ENCODE peak calls at places on chromosome 13, in ten cellular contexts. One of them, this sample, is unnamed.
A peak's percentile ranks its signal among the peaks of the same experiment; 100 is the strongest.

GRCh38 chr13:23674795-23675640 is 104.8 kb downstream of the TNFRSF19 start:
- DNase-seq in psoas muscle: no peak
- DNase-seq in astrocyte of the cerebellum: peak; percentile 62
- DNase-seq in pancreas: no peak
- DNase-seq in choroid plexus epithelial cell: peak; percentile 79
- DNase-seq in H9: no peak
- DNase-seq in IMR-90: peak; percentile 99
- DNase-seq in brain microvascular endothelial cell: peak; percentile 90
- DNase-seq in AG04450: peak; percentile 92
- DNase-seq in fibroblast of the aortic adventitia: peak; percentile 88
- DNase-seq in this sample: peak; percentile 79

GRCh38 chr13:25372275-25373081 is 704 bp downstream of the ATP8A2 start:
- DNase-seq in psoas muscle: no peak
- DNase-seq in astrocyte of the cerebellum: no peak
- DNase-seq in pancreas: no peak
- DNase-seq in choroid plexus epithelial cell: no peak
- DNase-seq in H9: peak; percentile 52
- DNase-seq in IMR-90: no peak
- DNase-seq in brain microvascular endothelial cell: no peak
- DNase-seq in AG04450: no peak
- DNase-seq in fibroblast of the aortic adventitia: no peak
- DNase-seq in this sample: no peak

GRCh38 chr13:110407021-110407420 is 99.9 kb downstream of the COL4A2 start:
- DNase-seq in psoas muscle: no peak
- DNase-seq in astrocyte of the cerebellum: no peak
- DNase-seq in pancreas: no peak
- DNase-seq in choroid plexus epithelial cell: no peak
- DNase-seq in H9: no peak
- DNase-seq in IMR-90: no peak
- DNase-seq in brain microvascular endothelial cell: no peak
- DNase-seq in AG04450: no peak
- DNase-seq in fibroblast of the aortic adventitia: no peak
- DNase-seq in this sample: no peak

GRCh38 chr13:40536443-40537113 is 129.9 kb downstream of the FOXO1 start:
- DNase-seq in psoas muscle: peak; percentile 83
- DNase-seq in astrocyte of the cerebellum: no peak
- DNase-seq in pancreas: peak; percentile 93
- DNase-seq in choroid plexus epithelial cell: no peak
- DNase-seq in H9: no peak
- DNase-seq in IMR-90: no peak
- DNase-seq in brain microvascular endothelial cell: no peak
- DNase-seq in AG04450: no peak
- DNase-seq in fibroblast of the aortic adventitia: no peak
- DNase-seq in this sample: no peak

GRCh38 chr13:44393391-44393790 is 19.8 kb downstream of the SERP2 start:
- DNase-seq in psoas muscle: no peak
- DNase-seq in astrocyte of the cerebellum: peak; percentile 54
- DNase-seq in pancreas: peak; percentile 9
- DNase-seq in choroid plexus epithelial cell: peak; percentile 52
- DNase-seq in H9: no peak
- DNase-seq in IMR-90: no peak
- DNase-seq in brain microvascular endothelial cell: no peak
- DNase-seq in AG04450: no peak
- DNase-seq in fibroblast of the aortic adventitia: no peak
- DNase-seq in this sample: no peak

GRCh38 chr13:112136095-112136494 is 69.1 kb downstream of the SOX1 start:
- DNase-seq in psoas muscle: no peak
- DNase-seq in astrocyte of the cerebellum: no peak
- DNase-seq in pancreas: no peak
- DNase-seq in choroid plexus epithelial cell: no peak
- DNase-seq in H9: no peak
- DNase-seq in IMR-90: no peak
- DNase-seq in brain microvascular endothelial cell: no peak
- DNase-seq in AG04450: no peak
- DNase-seq in fibroblast of the aortic adventitia: no peak
- DNase-seq in this sample: no peak

GRCh38 chr13:28564030-28564429 is 69.1 kb upstream of the FLT1 start:
- DNase-seq in psoas muscle: no peak
- DNase-seq in astrocyte of the cerebellum: no peak
- DNase-seq in pancreas: no peak
- DNase-seq in choroid plexus epithelial cell: no peak
- DNase-seq in H9: no peak
- DNase-seq in IMR-90: no peak
- DNase-seq in brain microvascular endothelial cell: no peak
- DNase-seq in AG04450: no peak
- DNase-seq in fibroblast of the aortic adventitia: no peak
- DNase-seq in this sample: no peak

GRCh38 chr13:43895940-43896339 is 16.2 kb downstream of the LACC1 start:
- DNase-seq in psoas muscle: no peak
- DNase-seq in astrocyte of the cerebellum: no peak
- DNase-seq in pancreas: no peak
- DNase-seq in choroid plexus epithelial cell: peak; percentile 40
- DNase-seq in H9: no peak
- DNase-seq in IMR-90: peak; percentile 65
- DNase-seq in brain microvascular endothelial cell: no peak
- DNase-seq in AG04450: peak; percentile 38
- DNase-seq in fibroblast of the aortic adventitia: no peak
- DNase-seq in this sample: no peak

GRCh38 chr13:50387124-50387581 is 371.9 kb downstream of the KCNRG start:
- DNase-seq in psoas muscle: peak; percentile 82
- DNase-seq in astrocyte of the cerebellum: no peak
- DNase-seq in pancreas: peak; percentile 15
- DNase-seq in choroid plexus epithelial cell: peak; percentile 60
- DNase-seq in H9: peak; percentile 72
- DNase-seq in IMR-90: peak; percentile 42
- DNase-seq in brain microvascular endothelial cell: no peak
- DNase-seq in AG04450: no peak
- DNase-seq in fibroblast of the aortic adventitia: peak; percentile 61
- DNase-seq in this sample: no peak

GRCh38 chr13:23656637-23657036 is 86.4 kb downstream of the TNFRSF19 start:
- DNase-seq in psoas muscle: no peak
- DNase-seq in astrocyte of the cerebellum: no peak
- DNase-seq in pancreas: no peak
- DNase-seq in choroid plexus epithelial cell: peak; percentile 83
- DNase-seq in H9: no peak
- DNase-seq in IMR-90: peak; percentile 98
- DNase-seq in brain microvascular endothelial cell: peak; percentile 89
- DNase-seq in AG04450: peak; percentile 84
- DNase-seq in fibroblast of the aortic adventitia: peak; percentile 57
- DNase-seq in this sample: no peak

GRCh38 chr13:26050568-26051230 is 1.1 kb downstream of the SHISA2 start:
- DNase-seq in psoas muscle: peak; percentile 75
- DNase-seq in astrocyte of the cerebellum: no peak
- DNase-seq in pancreas: no peak
- DNase-seq in choroid plexus epithelial cell: peak; percentile 47
- DNase-seq in H9: peak; percentile 65
- DNase-seq in IMR-90: no peak
- DNase-seq in brain microvascular endothelial cell: no peak
- DNase-seq in AG04450: no peak
- DNase-seq in fibroblast of the aortic adventitia: no peak
- DNase-seq in this sample: no peak

GRCh38 chr13:21242236-21242635 is 65.8 kb downstream of the MRPL57 start:
- DNase-seq in psoas muscle: no peak
- DNase-seq in astrocyte of the cerebellum: no peak
- DNase-seq in pancreas: no peak
- DNase-seq in choroid plexus epithelial cell: no peak
- DNase-seq in H9: peak; percentile 76
- DNase-seq in IMR-90: no peak
- DNase-seq in brain microvascular endothelial cell: no peak
- DNase-seq in AG04450: no peak
- DNase-seq in fibroblast of the aortic adventitia: no peak
- DNase-seq in this sample: no peak

GRCh38 chr13:21518617-21519144 is 59.6 kb upstream of the ZDHHC20 start:
- DNase-seq in psoas muscle: no peak
- DNase-seq in astrocyte of the cerebellum: no peak
- DNase-seq in pancreas: no peak
- DNase-seq in choroid plexus epithelial cell: no peak
- DNase-seq in H9: no peak
- DNase-seq in IMR-90: no peak
- DNase-seq in brain microvascular endothelial cell: no peak
- DNase-seq in AG04450: no peak
- DNase-seq in fibroblast of the aortic adventitia: no peak
- DNase-seq in this sample: no peak

GRCh38 chr13:98447881-98448641 is 128.8 kb downstream of the STK24 start:
- DNase-seq in psoas muscle: peak; percentile 67
- DNase-seq in astrocyte of the cerebellum: no peak
- DNase-seq in pancreas: no peak
- DNase-seq in choroid plexus epithelial cell: peak; percentile 41
- DNase-seq in H9: peak; percentile 76
- DNase-seq in IMR-90: no peak
- DNase-seq in brain microvascular endothelial cell: no peak
- DNase-seq in AG04450: no peak
- DNase-seq in fibroblast of the aortic adventitia: no peak
- DNase-seq in this sample: no peak

GRCh38 chr13:21466527-21466926 is 7.4 kb upstream of the ZDHHC20 start:
- DNase-seq in psoas muscle: no peak
- DNase-seq in astrocyte of the cerebellum: no peak
- DNase-seq in pancreas: no peak
- DNase-seq in choroid plexus epithelial cell: no peak
- DNase-seq in H9: no peak
- DNase-seq in IMR-90: no peak
- DNase-seq in brain microvascular endothelial cell: no peak
- DNase-seq in AG04450: no peak
- DNase-seq in fibroblast of the aortic adventitia: no peak
- DNase-seq in this sample: no peak

GRCh38 chr13:76023644-76024043 is 387.5 kb downstream of the LMO7 start:
- DNase-seq in psoas muscle: no peak
- DNase-seq in astrocyte of the cerebellum: no peak
- DNase-seq in pancreas: no peak
- DNase-seq in choroid plexus epithelial cell: no peak
- DNase-seq in H9: no peak
- DNase-seq in IMR-90: peak; percentile 48
- DNase-seq in brain microvascular endothelial cell: no peak
- DNase-seq in AG04450: no peak
- DNase-seq in fibroblast of the aortic adventitia: no peak
- DNase-seq in this sample: peak; percentile 54

GRCh38 chr13:76016799-76017198 is 380.7 kb downstream of the LMO7 start:
- DNase-seq in psoas muscle: no peak
- DNase-seq in astrocyte of the cerebellum: no peak
- DNase-seq in pancreas: no peak
- DNase-seq in choroid plexus epithelial cell: peak; percentile 61
- DNase-seq in H9: peak; percentile 55
- DNase-seq in IMR-90: peak; percentile 23
- DNase-seq in brain microvascular endothelial cell: peak; percentile 54
- DNase-seq in AG04450: no peak
- DNase-seq in fibroblast of the aortic adventitia: peak; percentile 32
- DNase-seq in this sample: no peak

GRCh38 chr13:76020421-76020955 is 384.4 kb downstream of the LMO7 start:
- DNase-seq in psoas muscle: no peak
- DNase-seq in astrocyte of the cerebellum: no peak
- DNase-seq in pancreas: no peak
- DNase-seq in choroid plexus epithelial cell: no peak
- DNase-seq in H9: no peak
- DNase-seq in IMR-90: no peak
- DNase-seq in brain microvascular endothelial cell: no peak
- DNase-seq in AG04450: no peak
- DNase-seq in fibroblast of the aortic adventitia: no peak
- DNase-seq in this sample: no peak

GRCh38 chr13:76017861-76018556 is 381.9 kb downstream of the LMO7 start:
- DNase-seq in psoas muscle: no peak
- DNase-seq in astrocyte of the cerebellum: no peak
- DNase-seq in pancreas: no peak
- DNase-seq in choroid plexus epithelial cell: no peak
- DNase-seq in H9: no peak
- DNase-seq in IMR-90: no peak
- DNase-seq in brain microvascular endothelial cell: no peak
- DNase-seq in AG04450: no peak
- DNase-seq in fibroblast of the aortic adventitia: no peak
- DNase-seq in this sample: no peak

GRCh38 chr13:76019421-76020044 is 383.4 kb downstream of the LMO7 start:
- DNase-seq in psoas muscle: no peak
- DNase-seq in astrocyte of the cerebellum: no peak
- DNase-seq in pancreas: no peak
- DNase-seq in choroid plexus epithelial cell: no peak
- DNase-seq in H9: peak; percentile 83
- DNase-seq in IMR-90: no peak
- DNase-seq in brain microvascular endothelial cell: no peak
- DNase-seq in AG04450: no peak
- DNase-seq in fibroblast of the aortic adventitia: no peak
- DNase-seq in this sample: peak; percentile 22
- TF ChIP-seq CTCF in psoas muscle: no peak
- TF ChIP-seq CTCF in astrocyte of the cerebellum: peak; percentile 26
- TF ChIP-seq CTCF in pancreas: no peak
- TF ChIP-seq CTCF in choroid plexus epithelial cell: peak; percentile 60
- TF ChIP-seq CTCF in H9: peak; percentile 81
- TF ChIP-seq CTCF in IMR-90: no peak
- TF ChIP-seq CTCF in brain microvascular endothelial cell: peak; percentile 82
- TF ChIP-seq CTCF in AG04450: no peak
- TF ChIP-seq CTCF in fibroblast of the aortic adventitia: no peak
- TF ChIP-seq CTCF in this sample: peak; percentile 65

GRCh38 chr13:47519626-47520025 is 481.4 kb downstream of the SUCLA2 start:
- DNase-seq in psoas muscle: no peak
- DNase-seq in astrocyte of the cerebellum: no peak
- DNase-seq in pancreas: no peak
- DNase-seq in choroid plexus epithelial cell: no peak
- DNase-seq in H9: no peak
- DNase-seq in IMR-90: no peak
- DNase-seq in brain microvascular endothelial cell: no peak
- DNase-seq in AG04450: no peak
- DNase-seq in fibroblast of the aortic adventitia: no peak
- DNase-seq in this sample: no peak

GRCh38 chr13:47521895-47522487 is 479.1 kb downstream of the SUCLA2 start:
- DNase-seq in psoas muscle: no peak
- DNase-seq in astrocyte of the cerebellum: no peak
- DNase-seq in pancreas: no peak
- DNase-seq in choroid plexus epithelial cell: no peak
- DNase-seq in H9: no peak
- DNase-seq in IMR-90: peak; percentile 12
- DNase-seq in brain microvascular endothelial cell: no peak
- DNase-seq in AG04450: no peak
- DNase-seq in fibroblast of the aortic adventitia: no peak
- DNase-seq in this sample: no peak

GRCh38 chr13:47518530-47518929 is 482.5 kb downstream of the SUCLA2 start:
- DNase-seq in psoas muscle: no peak
- DNase-seq in astrocyte of the cerebellum: no peak
- DNase-seq in pancreas: no peak
- DNase-seq in choroid plexus epithelial cell: no peak
- DNase-seq in H9: no peak
- DNase-seq in IMR-90: no peak
- DNase-seq in brain microvascular endothelial cell: no peak
- DNase-seq in AG04450: no peak
- DNase-seq in fibroblast of the aortic adventitia: no peak
- DNase-seq in this sample: no peak
- TF ChIP-seq CTCF in psoas muscle: no peak
- TF ChIP-seq CTCF in astrocyte of the cerebellum: no peak
- TF ChIP-seq CTCF in pancreas: no peak
- TF ChIP-seq CTCF in choroid plexus epithelial cell: no peak
- TF ChIP-seq CTCF in H9: no peak
- TF ChIP-seq CTCF in IMR-90: no peak
- TF ChIP-seq CTCF in brain microvascular endothelial cell: no peak
- TF ChIP-seq CTCF in AG04450: no peak
- TF ChIP-seq CTCF in fibroblast of the aortic adventitia: no peak
- TF ChIP-seq CTCF in this sample: no peak

GRCh38 chr13:38494445-38494844 is 144.8 kb downstream of the UFM1 start:
- DNase-seq in psoas muscle: no peak
- DNase-seq in astrocyte of the cerebellum: no peak
- DNase-seq in pancreas: no peak
- DNase-seq in choroid plexus epithelial cell: no peak
- DNase-seq in H9: no peak
- DNase-seq in IMR-90: no peak
- DNase-seq in brain microvascular endothelial cell: no peak
- DNase-seq in AG04450: no peak
- DNase-seq in fibroblast of the aortic adventitia: no peak
- DNase-seq in this sample: no peak
- TF ChIP-seq CTCF in psoas muscle: no peak
- TF ChIP-seq CTCF in astrocyte of the cerebellum: no peak
- TF ChIP-seq CTCF in pancreas: no peak
- TF ChIP-seq CTCF in choroid plexus epithelial cell: no peak
- TF ChIP-seq CTCF in H9: peak; percentile 5
- TF ChIP-seq CTCF in IMR-90: no peak
- TF ChIP-seq CTCF in brain microvascular endothelial cell: no peak
- TF ChIP-seq CTCF in AG04450: no peak
- TF ChIP-seq CTCF in fibroblast of the aortic adventitia: no peak
- TF ChIP-seq CTCF in this sample: no peak

GRCh38 chr13:89361909-89362308 is 1690.7 kb downstream of the SLITRK5 start:
- DNase-seq in psoas muscle: no peak
- DNase-seq in astrocyte of the cerebellum: no peak
- DNase-seq in pancreas: no peak
- DNase-seq in choroid plexus epithelial cell: peak; percentile 58
- DNase-seq in H9: no peak
- DNase-seq in IMR-90: peak; percentile 0
- DNase-seq in brain microvascular endothelial cell: no peak
- DNase-seq in AG04450: no peak
- DNase-seq in fibroblast of the aortic adventitia: peak; percentile 4
- DNase-seq in this sample: no peak
- TF ChIP-seq CTCF in psoas muscle: no peak
- TF ChIP-seq CTCF in astrocyte of the cerebellum: peak; percentile 31
- TF ChIP-seq CTCF in pancreas: no peak
- TF ChIP-seq CTCF in choroid plexus epithelial cell: peak; percentile 65
- TF ChIP-seq CTCF in H9: peak; percentile 27
- TF ChIP-seq CTCF in IMR-90: no peak
- TF ChIP-seq CTCF in brain microvascular endothelial cell: peak; percentile 48
- TF ChIP-seq CTCF in AG04450: peak; percentile 37
- TF ChIP-seq CTCF in fibroblast of the aortic adventitia: no peak
- TF ChIP-seq CTCF in this sample: no peak

This sample was measured in HFFc6.